ENCODE peak calls at places on chromosomes 16 and 17, in six cellular contexts. One of them, this sample, is unnamed.

GRCh38 chr16:31145398-31145990 is 4.4 kb downstream of the PRSS36 start:
- DNase-seq in LHCN-M2: no peak
- DNase-seq in upper lobe of left lung: no peak
- DNase-seq in AG10803: no peak
- DNase-seq in osteoblast: peak; percentile 68
- DNase-seq in stimulated activated CD4-positive, alpha-beta T cell treated with anti-CD3 and anti-CD28 coated beads, Interleukin-2, amount 100 ng/mL, for 48 hours: no peak
- DNase-seq in this sample: no peak

GRCh38 chr17:7673239-7673638 is 14.1 kb downstream of the TP53 start:
- DNase-seq in LHCN-M2: peak; percentile 23
- DNase-seq in upper lobe of left lung: no peak
- DNase-seq in AG10803: no peak
- DNase-seq in osteoblast: no peak
- DNase-seq in stimulated activated CD4-positive, alpha-beta T cell treated with anti-CD3 and anti-CD28 coated beads, Interleukin-2, amount 100 ng/mL, for 48 hours: peak; percentile 63
- DNase-seq in this sample: no peak

GRCh38 chr16:31196324-31197088 is 6.1 kb downstream of the PYCARD start:
- DNase-seq in LHCN-M2: no peak
- DNase-seq in upper lobe of left lung: no peak
- DNase-seq in AG10803: no peak
- DNase-seq in osteoblast: no peak
- DNase-seq in stimulated activated CD4-positive, alpha-beta T cell treated with anti-CD3 and anti-CD28 coated beads, Interleukin-2, amount 100 ng/mL, for 48 hours: no peak
- DNase-seq in this sample: no peak

GRCh38 chr16:11697319-11697718 is 29.1 kb downstream of the SNN start:
- DNase-seq in LHCN-M2: no peak
- DNase-seq in upper lobe of left lung: no peak
- DNase-seq in AG10803: no peak
- DNase-seq in osteoblast: no peak
- DNase-seq in stimulated activated CD4-positive, alpha-beta T cell treated with anti-CD3 and anti-CD28 coated beads, Interleukin-2, amount 100 ng/mL, for 48 hours: no peak
- DNase-seq in this sample: no peak

GRCh38 chr16:7270006-7270405 is 62.6 kb upstream of the RBFOX1 start:
- DNase-seq in LHCN-M2: no peak
- DNase-seq in upper lobe of left lung: no peak
- DNase-seq in AG10803: no peak
- DNase-seq in osteoblast: no peak
- DNase-seq in stimulated activated CD4-positive, alpha-beta T cell treated with anti-CD3 and anti-CD28 coated beads, Interleukin-2, amount 100 ng/mL, for 48 hours: no peak
- DNase-seq in this sample: no peak

GRCh38 chr17:43367588-43368242 is 31.1 kb upstream of the ARL4D start:
- DNase-seq in LHCN-M2: peak; percentile 94
- DNase-seq in upper lobe of left lung: no peak
- DNase-seq in AG10803: peak; percentile 91
- DNase-seq in osteoblast: peak; percentile 82
- DNase-seq in stimulated activated CD4-positive, alpha-beta T cell treated with anti-CD3 and anti-CD28 coated beads, Interleukin-2, amount 100 ng/mL, for 48 hours: peak; percentile 32
- DNase-seq in this sample: peak; percentile 67

GRCh38 chr16:82655720-82656500 is 29.1 kb downstream of the CDH13 start:
- DNase-seq in LHCN-M2: no peak
- DNase-seq in upper lobe of left lung: no peak
- DNase-seq in AG10803: no peak
- DNase-seq in osteoblast: no peak
- DNase-seq in stimulated activated CD4-positive, alpha-beta T cell treated with anti-CD3 and anti-CD28 coated beads, Interleukin-2, amount 100 ng/mL, for 48 hours: no peak
- DNase-seq in this sample: no peak

GRCh38 chr17:58756246-58757161 is 850 bp downstream of the PPM1E start:
- DNase-seq in LHCN-M2: no peak
- DNase-seq in upper lobe of left lung: peak; percentile 83
- DNase-seq in AG10803: no peak
- DNase-seq in osteoblast: peak; percentile 82
- DNase-seq in stimulated activated CD4-positive, alpha-beta T cell treated with anti-CD3 and anti-CD28 coated beads, Interleukin-2, amount 100 ng/mL, for 48 hours: no peak
- DNase-seq in this sample: no peak

GRCh38 chr16:8936421-8936820 is 27.3 kb downstream of the USP7 start:
- DNase-seq in LHCN-M2: peak; percentile 34
- DNase-seq in upper lobe of left lung: no peak
- DNase-seq in AG10803: no peak
- DNase-seq in osteoblast: peak; percentile 62
- DNase-seq in stimulated activated CD4-positive, alpha-beta T cell treated with anti-CD3 and anti-CD28 coated beads, Interleukin-2, amount 100 ng/mL, for 48 hours: peak; percentile 70
- DNase-seq in this sample: no peak

GRCh38 chr17:29760279-29760721 is 137.6 kb upstream of the CORO6 start:
- DNase-seq in LHCN-M2: peak; percentile 63
- DNase-seq in upper lobe of left lung: no peak
- DNase-seq in AG10803: peak; percentile 54
- DNase-seq in osteoblast: peak; percentile 74
- DNase-seq in stimulated activated CD4-positive, alpha-beta T cell treated with anti-CD3 and anti-CD28 coated beads, Interleukin-2, amount 100 ng/mL, for 48 hours: peak; percentile 34
- DNase-seq in this sample: peak; percentile 3

GRCh38 chr17:50767446-50767845 is at the start of gene ANKRD40CL:
- DNase-seq in LHCN-M2: no peak
- DNase-seq in upper lobe of left lung: no peak
- DNase-seq in AG10803: no peak
- DNase-seq in osteoblast: no peak
- DNase-seq in stimulated activated CD4-positive, alpha-beta T cell treated with anti-CD3 and anti-CD28 coated beads, Interleukin-2, amount 100 ng/mL, for 48 hours: no peak
- DNase-seq in this sample: no peak

GRCh38 chr16:51971184-51971583 is 575.8 kb downstream of the TOX3 start:
- DNase-seq in LHCN-M2: peak; percentile 62
- DNase-seq in upper lobe of left lung: no peak
- DNase-seq in AG10803: peak; percentile 17
- DNase-seq in osteoblast: no peak
- DNase-seq in stimulated activated CD4-positive, alpha-beta T cell treated with anti-CD3 and anti-CD28 coated beads, Interleukin-2, amount 100 ng/mL, for 48 hours: no peak
- DNase-seq in this sample: no peak

GRCh38 chr17:42723636-42724035 is 21.2 kb downstream of the EZH1 start:
- DNase-seq in LHCN-M2: no peak
- DNase-seq in upper lobe of left lung: no peak
- DNase-seq in AG10803: no peak
- DNase-seq in osteoblast: no peak
- DNase-seq in stimulated activated CD4-positive, alpha-beta T cell treated with anti-CD3 and anti-CD28 coated beads, Interleukin-2, amount 100 ng/mL, for 48 hours: no peak
- DNase-seq in this sample: no peak

GRCh38 chr16:88014201-88014781 is 63.1 kb downstream of the BANP start:
- DNase-seq in LHCN-M2: no peak
- DNase-seq in upper lobe of left lung: peak; percentile 30
- DNase-seq in AG10803: no peak
- DNase-seq in osteoblast: peak; percentile 96
- DNase-seq in stimulated activated CD4-positive, alpha-beta T cell treated with anti-CD3 and anti-CD28 coated beads, Interleukin-2, amount 100 ng/mL, for 48 hours: no peak
- DNase-seq in this sample: no peak

GRCh38 chr17:5381542-5381941 is 37.9 kb downstream of the NUP88 start:
- DNase-seq in LHCN-M2: peak; percentile 15
- DNase-seq in upper lobe of left lung: no peak
- DNase-seq in AG10803: peak; percentile 35
- DNase-seq in osteoblast: peak; percentile 69
- DNase-seq in stimulated activated CD4-positive, alpha-beta T cell treated with anti-CD3 and anti-CD28 coated beads, Interleukin-2, amount 100 ng/mL, for 48 hours: no peak
- DNase-seq in this sample: no peak

GRCh38 chr16:12613131-12613991 is 190.3 kb downstream of the CPPED1 start:
- DNase-seq in LHCN-M2: peak; percentile 80
- DNase-seq in upper lobe of left lung: no peak
- DNase-seq in AG10803: peak; percentile 12
- DNase-seq in osteoblast: no peak
- DNase-seq in stimulated activated CD4-positive, alpha-beta T cell treated with anti-CD3 and anti-CD28 coated beads, Interleukin-2, amount 100 ng/mL, for 48 hours: peak; percentile 37
- DNase-seq in this sample: peak; percentile 28

GRCh38 chr16:83666449-83666848 is 141.3 kb upstream of the HSBP1 start:
- DNase-seq in LHCN-M2: no peak
- DNase-seq in upper lobe of left lung: no peak
- DNase-seq in AG10803: no peak
- DNase-seq in osteoblast: no peak
- DNase-seq in stimulated activated CD4-positive, alpha-beta T cell treated with anti-CD3 and anti-CD28 coated beads, Interleukin-2, amount 100 ng/mL, for 48 hours: no peak
- DNase-seq in this sample: no peak

GRCh38 chr17:38341035-38341721 is 2.6 kb downstream of the GPR179 start:
- DNase-seq in LHCN-M2: peak; percentile 14
- DNase-seq in upper lobe of left lung: no peak
- DNase-seq in AG10803: no peak
- DNase-seq in osteoblast: no peak
- DNase-seq in stimulated activated CD4-positive, alpha-beta T cell treated with anti-CD3 and anti-CD28 coated beads, Interleukin-2, amount 100 ng/mL, for 48 hours: no peak
- DNase-seq in this sample: no peak

GRCh38 chr16:86245895-86246294 is 264.4 kb upstream of the FOXF1 start:
- DNase-seq in LHCN-M2: no peak
- DNase-seq in upper lobe of left lung: no peak
- DNase-seq in AG10803: no peak
- DNase-seq in osteoblast: no peak
- DNase-seq in stimulated activated CD4-positive, alpha-beta T cell treated with anti-CD3 and anti-CD28 coated beads, Interleukin-2, amount 100 ng/mL, for 48 hours: no peak
- DNase-seq in this sample: no peak

GRCh38 chr17:3738562-3739295 is 15.0 kb downstream of the HASPIN start:
- DNase-seq in LHCN-M2: no peak
- DNase-seq in upper lobe of left lung: no peak
- DNase-seq in AG10803: no peak
- DNase-seq in osteoblast: peak; percentile 21
- DNase-seq in stimulated activated CD4-positive, alpha-beta T cell treated with anti-CD3 and anti-CD28 coated beads, Interleukin-2, amount 100 ng/mL, for 48 hours: peak; percentile 61
- DNase-seq in this sample: no peak

GRCh38 chr17:21174186-21174585 is 39.8 kb downstream of the TMEM11 start:
- DNase-seq in LHCN-M2: no peak
- DNase-seq in upper lobe of left lung: no peak
- DNase-seq in AG10803: no peak
- DNase-seq in osteoblast: no peak
- DNase-seq in stimulated activated CD4-positive, alpha-beta T cell treated with anti-CD3 and anti-CD28 coated beads, Interleukin-2, amount 100 ng/mL, for 48 hours: no peak
- DNase-seq in this sample: no peak

GRCh38 chr17:76866774-76867577 is 1.2 kb upstream of the MGAT5B start:
- DNase-seq in LHCN-M2: no peak
- DNase-seq in upper lobe of left lung: no peak
- DNase-seq in AG10803: peak; percentile 22
- DNase-seq in osteoblast: peak; percentile 96
- DNase-seq in stimulated activated CD4-positive, alpha-beta T cell treated with anti-CD3 and anti-CD28 coated beads, Interleukin-2, amount 100 ng/mL, for 48 hours: no peak
- DNase-seq in this sample: no peak